ENCODE peak calls at places on chromosome 12, in five cellular contexts. Q, T, A, F and X are unnamed samples.

GRCh38 chr12:72010365-72010764 is 71.7 kb downstream of the TPH2 start:
- DNase-seq in Q (no peak), T (no peak), A (no peak), F (no peak), X (no peak)

GRCh38 chr12:45893240-45893639 is 97.1 kb downstream of the SCAF11 start:
- DNase-seq in Q (no peak), T (no peak), A (no peak), F (peak; percentile 16), X (no peak)

GRCh38 chr12:68137278-68137930 is 22.1 kb downstream of the IFNG start:
- DNase-seq in Q (no peak), T (no peak), A (no peak), F (no peak), X (no peak)

GRCh38 chr12:3147260-3147659 is 70.1 kb downstream of the TSPAN9 start:
- DNase-seq in Q (no peak), T (no peak), A (no peak), F (no peak), X (no peak)

GRCh38 chr12:2324375-2324774 is 271.6 kb downstream of the CACNA1C start:
- DNase-seq in Q (no peak), T (peak; percentile 67), A (no peak), F (no peak), X (no peak)

GRCh38 chr12:87120440-87120839 is 864.2 kb upstream of the MGAT4C start:
- DNase-seq in Q (peak; percentile 21), T (no peak), A (no peak), F (no peak), X (no peak)

GRCh38 chr12:124013073-124013472 is 40.1 kb downstream of the ZNF664 start:
- DNase-seq in Q (no peak), T (no peak), A (no peak), F (no peak), X (no peak)

GRCh38 chr12:92987846-92988621 is 58.9 kb upstream of the EEA1 start:
- DNase-seq in Q (no peak), T (no peak), A (peak; percentile 48), F (no peak), X (no peak)

GRCh38 chr12:40104461-40105264 is 1.2 kb downstream of the SLC2A13 start:
- DNase-seq in Q (peak; percentile 30), T (no peak), A (no peak), F (peak; percentile 1), X (no peak)

DNA sequence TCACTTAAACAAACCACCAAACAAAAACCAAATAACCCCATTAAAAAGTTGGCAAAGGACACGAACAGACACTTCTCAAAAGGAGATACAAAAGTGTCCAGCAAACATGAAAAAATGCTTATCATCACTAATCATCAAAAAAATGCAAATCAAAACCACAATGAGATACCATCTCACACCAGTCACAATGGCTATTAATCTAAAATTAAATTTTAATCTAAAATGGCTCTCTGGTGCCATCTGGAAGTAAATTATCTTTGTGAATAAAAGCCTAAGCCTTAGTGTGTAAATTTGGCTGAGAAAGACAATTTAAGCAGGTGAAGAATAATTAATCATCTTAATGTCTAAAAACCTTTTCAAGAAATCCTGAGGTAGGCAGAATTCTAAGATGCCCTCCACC is 204.5 kb upstream of the PPFIA2 start:
- DNase-seq in Q (no peak), T (no peak), A (no peak), F (no peak), X (no peak)
- H3K4me1 ChIP-seq in Q (no peaks in the 10 kb centered on the region), T (no peaks in the 10 kb centered on the region), A (no peaks in the 10 kb centered on the region), F (no peaks in the 10 kb centered on the region), X (no peaks in the 10 kb centered on the region)

GRCh38 chr12:111355181-111355925 is 13.5 kb downstream of the PHETA1 start:
- DNase-seq in Q (no peak), T (no peak), A (no peak), F (no peak), X (no peak)
- H3K4me1 ChIP-seq in Q (no peaks in the 10 kb centered on the region), T (no peaks in the 10 kb centered on the region), A (no peaks in the 10 kb centered on the region), F (no peaks in the 10 kb centered on the region), X (no peaks in the 10 kb centered on the region)

DNA sequence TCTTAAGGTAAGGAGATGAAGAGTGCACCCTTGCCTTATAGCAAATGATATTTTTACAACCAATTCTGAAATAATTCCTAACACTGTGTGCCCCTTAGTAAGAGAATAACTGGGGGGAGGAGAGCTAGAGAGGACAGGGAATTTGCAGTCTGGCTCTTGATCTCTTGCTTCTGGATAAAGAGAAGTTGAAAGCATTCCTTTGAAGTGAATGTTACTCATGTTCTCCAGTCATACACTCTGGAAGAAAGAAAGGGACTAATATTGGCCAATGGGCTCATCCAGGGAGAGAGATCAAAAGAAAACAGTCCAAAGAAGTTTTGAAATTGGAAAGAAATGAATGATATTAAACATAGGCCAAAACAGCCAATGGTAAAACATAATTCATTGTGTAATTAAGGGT is 25.3 kb downstream of the C12orf75 start:
- DNase-seq in Q (no peak), T (no peak), A (no peak), F (peak; percentile 36), X (no peak)
- H3K4me1 ChIP-seq in Q (peaks cover 12% of the 10 kb centered on the region), T (no peaks in the 10 kb centered on the region), A (peaks cover 45% of the 10 kb centered on the region), F (peaks cover 9% of the 10 kb centered on the region), X (no peaks in the 10 kb centered on the region)

DNA sequence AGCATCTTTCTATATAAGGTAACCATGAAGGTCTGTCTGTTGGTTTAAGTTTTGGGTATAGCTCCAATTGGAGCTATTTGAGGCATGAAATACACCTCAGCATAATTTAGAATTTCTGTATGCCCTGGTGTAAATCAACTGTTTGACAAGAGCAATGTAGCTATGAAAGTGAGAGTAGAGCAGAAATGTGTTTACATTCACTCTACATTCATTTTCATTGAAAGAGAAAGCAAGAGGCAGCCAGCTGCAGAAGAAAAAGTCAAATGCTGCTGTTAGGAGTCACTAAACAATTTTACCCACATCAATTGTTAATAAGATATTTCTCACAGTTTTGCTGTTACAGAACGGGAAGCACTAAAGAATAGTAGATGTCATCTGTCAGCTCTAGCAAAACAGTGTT is 252.5 kb downstream of the SLC6A15 start:
- DNase-seq in Q (no peak), T (no peak), A (no peak), F (no peak), X (no peak)
- H3K4me1 ChIP-seq in Q (no peaks in the 10 kb centered on the region), T (no peaks in the 10 kb centered on the region), A (no peaks in the 10 kb centered on the region), F (no peaks in the 10 kb centered on the region), X (no peaks in the 10 kb centered on the region)

GRCh38 chr12:47021298-47021697 is 58.1 kb upstream of the PCED1B start:
- DNase-seq in Q (peak; percentile 72), T (no peak), A (no peak), F (peak; percentile 93), X (peak; percentile 30)
- H3K4me1 ChIP-seq in Q (no peaks in the 10 kb centered on the region), T (no peaks in the 10 kb centered on the region), A (no peaks in the 10 kb centered on the region), F (peaks cover 51% of the 10 kb centered on the region), X (no peaks in the 10 kb centered on the region)